ENCODE peak calls at places on chromosomes 4 and X, in six cellular contexts. O is tibial artery, Q is heart left ventricle, V is K562, R is HepG2, K is A549. W is an unnamed sample.

GRCh38 chr4:143558823-143559756 is 45.6 kb downstream of the SMARCA5 start:
- DNase-seq in R (peak; percentile 86), V (no peak), K (peak; percentile 34), O (peak; percentile 44), Q (peak; percentile 75), W (peak; percentile 77)

GRCh38 chr4:151175754-151176153 is 76.3 kb downstream of the RPS3A start:
- DNase-seq in V (no peak), K (no peak), O (no peak), R (no peak), Q (no peak), W (no peak)

GRCh38 chr4:157895205-157895604 is 277.6 kb downstream of the GASK1B start:
- DNase-seq in V (no peak), Q (no peak), O (no peak), K (no peak), R (no peak), W (no peak)

GRCh38 chr4:99587803-99588202 is 13.2 kb downstream of the MTTP start:
- DNase-seq in V (no peak), R (no peak), K (no peak), Q (no peak), O (no peak), W (no peak)

GRCh38 chrX:119055650-119056049 is 17.1 kb upstream of the CT47C1 start:
- DNase-seq in V (no peak), R (no peak), O (no peak), K (no peak), Q (no peak), W (no peak)

GRCh38 chr4:44447563-44448504 is 775 bp downstream of the KCTD8 start:
- DNase-seq in R (no peak), K (no peak), V (no peak), Q (peak; percentile 67), O (peak; percentile 20), W (peak; percentile 64)

GRCh38 chrX:41014776-41015175 is 70.5 kb upstream of the USP9X start:
- DNase-seq in K (no peak), V (no peak), O (no peak), Q (no peak), R (no peak), W (no peak)

GRCh38 chrX:108947205-108947604 is 210.8 kb upstream of the IRS4 start:
- DNase-seq in Q (no peak), O (no peak), V (no peak), R (no peak), K (no peak), W (no peak)

GRCh38 chr4:153205028-153205648 is 895 bp downstream of the TRIM2 start:
- DNase-seq in Q (no peak), O (no peak), V (peak; percentile 34), K (no peak), R (peak; percentile 45), W (no peak)
- H3K27ac ChIP-seq in Q (no peak overlapping the region), O (no peak overlapping the region), V (no peak overlapping the region), K (no peak overlapping the region), R (no peak overlapping the region), W (peak overlapping the region; percentile 11)

GRCh38 chr4:40214038-40214437 is 17.2 kb downstream of the RHOH start:
- DNase-seq in V (no peak), K (no peak), Q (no peak), R (no peak), O (no peak), W (no peak)

GRCh38 chr4:40211224-40212185 is 14.7 kb downstream of the RHOH start:
- DNase-seq in Q (no peak), O (no peak), K (no peak), R (no peak), V (no peak), W (no peak)

GRCh38 chr4:40214661-40215418 is 18.0 kb downstream of the RHOH start:
- DNase-seq in Q (no peak), O (no peak), R (no peak), K (no peak), V (no peak), W (no peak)

GRCh38 chr4:40210776-40211175 is 13.9 kb downstream of the RHOH start:
- DNase-seq in O (no peak), V (no peak), K (no peak), Q (no peak), R (no peak), W (no peak)

DNA sequence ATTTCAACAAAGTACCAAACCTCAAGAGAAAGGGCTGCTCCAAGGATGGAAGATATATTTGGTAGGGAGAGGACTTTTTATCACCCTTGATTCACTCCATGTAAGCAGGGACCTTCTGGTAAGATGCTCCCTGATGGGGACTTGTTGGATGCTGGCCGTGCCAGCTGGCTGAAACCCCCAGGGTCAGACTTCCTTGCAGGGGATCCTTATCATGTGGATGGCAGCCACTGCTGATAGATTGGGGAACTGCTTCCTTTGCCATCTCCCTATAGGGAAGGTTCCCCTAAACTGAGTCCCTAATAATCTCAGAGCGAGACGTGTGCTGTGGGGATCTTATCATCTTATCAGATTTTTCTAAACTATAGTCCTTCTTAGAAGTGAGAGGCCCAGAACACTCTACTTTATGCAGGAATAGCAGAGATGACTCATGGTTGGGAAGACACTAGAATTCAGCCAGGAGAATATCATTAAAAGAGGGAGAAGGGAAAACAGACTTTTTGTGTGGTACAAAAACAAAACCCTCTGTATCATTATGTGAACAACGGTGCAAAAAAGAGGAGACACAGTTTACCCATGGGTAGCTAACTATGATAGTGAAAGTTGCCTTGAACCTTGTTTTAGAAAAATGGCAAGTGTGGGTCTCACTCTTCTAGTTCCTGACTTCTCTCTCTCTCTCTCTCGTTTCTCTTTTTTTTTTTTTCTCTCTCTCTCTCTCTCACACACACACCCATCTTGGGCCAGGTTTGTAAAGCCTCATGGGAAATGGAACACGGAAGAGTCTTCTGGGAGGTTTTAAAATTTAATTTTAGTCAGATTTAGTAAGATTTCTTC is 16.1 kb downstream of the RHOH start:
- DNase-seq in K (no peak), Q (no peak), R (no peak), O (no peak), V (no peak), W (no peak)
- H3K4me1 ChIP-seq in K (no peaks in the 10 kb centered on the region), Q (no peaks in the 10 kb centered on the region), R (no peaks in the 10 kb centered on the region), O (no peaks in the 10 kb centered on the region), V (peaks cover 15% of the 10 kb centered on the region), W (no peaks in the 10 kb centered on the region)

GRCh38 chrX:107348990-107349389 is 100.5 kb upstream of the FRMPD3 start:
- DNase-seq in R (no peak), Q (no peak), K (no peak), O (no peak), V (no peak), W (no peak)

DNA sequence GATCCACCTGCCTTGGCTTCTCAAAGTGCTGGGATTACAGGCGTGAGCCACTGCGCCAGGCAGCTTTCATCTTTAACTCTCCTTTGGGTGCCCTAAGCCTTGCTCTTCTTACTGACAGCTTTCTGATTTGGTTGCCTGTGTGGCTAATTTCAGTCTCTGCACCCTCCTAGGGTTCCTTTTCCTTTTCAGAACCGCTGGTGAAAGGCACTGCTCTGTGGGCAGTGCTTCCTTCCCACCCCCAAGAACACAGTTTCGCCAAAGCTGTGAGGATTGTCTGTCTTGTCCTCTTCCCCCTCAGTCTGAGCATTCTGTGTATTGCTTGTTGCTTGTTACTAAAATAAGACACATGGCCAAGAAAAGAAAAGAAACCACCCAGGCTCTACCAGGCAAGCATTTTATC is 101.4 kb upstream of the FRMPD3 start:
- DNase-seq in R (no peak), V (no peak), K (no peak), Q (no peak), O (no peak), W (no peak)
- TF ChIP-seq CTCF in R (no peak), V (no peak), K (no peak), Q (no peak), O (no peak), W (no peak)

GRCh38 chr4:52425751-52426326 is 233.3 kb downstream of the USP46 start:
- DNase-seq in K (no peak), V (no peak), R (no peak), Q (no peak), O (no peak), W (no peak)
- H3K27ac ChIP-seq in K (no peak overlapping the region), V (no peak overlapping the region), R (no peak overlapping the region), Q (no peak overlapping the region), O (no peak overlapping the region), W (no peak overlapping the region)

GRCh38 chrX:150363561-150364346 is 637 bp downstream of the MAMLD1 start:
- DNase-seq in Q (peak; percentile 62), K (peak; percentile 24), O (no peak), R (no peak), V (no peak), W (no peak)
- H3K4me1 ChIP-seq in Q (peaks cover 11% of the 10 kb centered on the region), K (peaks cover 23% of the 10 kb centered on the region), O (peaks cover 6% of the 10 kb centered on the region), R (peaks cover 23% of the 10 kb centered on the region), V (peaks cover 35% of the 10 kb centered on the region), W (peaks cover 16% of the 10 kb centered on the region)

GRCh38 chr4:85756938-85757337 is 282.0 kb downstream of the ARHGAP24 start:
- DNase-seq in Q (no peak), K (no peak), V (peak; percentile 11), O (no peak), R (no peak), W (no peak)
- TF ChIP-seq CTCF in Q (peak; percentile 47), K (peak; percentile 32), V (peak; percentile 41), O (no peak), R (peak; percentile 28), W (no peak)

GRCh38 chr4:3124070-3124767 is 49.7 kb downstream of the HTT start:
- DNase-seq in R (no peak), Q (no peak), K (no peak), O (no peak), V (no peak), W (no peak)

GRCh38 chr4:3121596-3121995 is 47.1 kb downstream of the HTT start:
- DNase-seq in K (no peak), V (no peak), Q (no peak), O (no peak), R (no peak), W (no peak)

GRCh38 chr4:3121110-3121509 is 46.6 kb downstream of the HTT start:
- DNase-seq in R (no peak), Q (no peak), V (no peak), K (no peak), O (no peak), W (no peak)

GRCh38 chr4:3122081-3122563 is 47.6 kb downstream of the HTT start:
- DNase-seq in Q (no peak), O (no peak), K (no peak), R (no peak), V (no peak), W (no peak)

DNA sequence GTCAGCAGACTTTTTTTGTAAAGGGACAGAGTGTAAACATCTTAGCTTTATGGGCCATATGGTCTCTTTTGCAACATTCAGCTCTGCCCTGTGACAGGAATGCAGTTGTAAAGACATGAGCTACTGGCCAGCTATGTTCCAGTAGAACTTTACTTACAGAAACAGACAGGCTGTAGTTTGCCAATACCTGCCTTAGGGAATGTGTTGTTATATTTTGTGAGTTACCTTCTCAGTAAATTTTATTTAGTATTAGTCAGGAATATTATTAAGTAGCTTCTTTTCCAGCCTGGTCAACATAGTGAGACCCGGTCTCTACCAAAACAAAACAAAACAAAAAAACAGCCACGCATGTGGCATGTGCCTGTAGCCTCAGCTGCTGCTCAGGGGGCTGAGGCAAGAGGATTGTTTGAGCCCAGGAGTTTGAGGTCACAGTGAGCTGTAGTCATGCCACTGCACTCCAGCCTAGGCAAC is 48.8 kb downstream of the HTT start:
- DNase-seq in Q (no peak), K (no peak), R (no peak), O (no peak), V (no peak), W (no peak)
- H3K27ac ChIP-seq in Q (peak overlapping the region; percentile 78), K (no peak overlapping the region), R (no peak overlapping the region), O (peak overlapping the region; percentile 33), V (no peak overlapping the region), W (peak overlapping the region; percentile 78)

W was measured in sigmoid colon.